ENCODE peak calls at places on chromosomes 13 and 19, in eight cellular contexts. F is heart left ventricle; S is RCC 7860; Q is NCI-H460; D is kidney epithelial cell; T is cardiac muscle cell; R is effector CD4-positive, alpha-beta T cell; L is activated naive CD8-positive, alpha-beta T cell treated with anti-CD3 and anti-CD28 coated beads for 36 hours. W is an unnamed sample.

GRCh38 chr13:98454389-98454881 is 122.5 kb downstream of the STK24 start:
- DNase-seq in F (no peak), S (peak; percentile 38), Q (no peak), D (no peak), T (peak; percentile 88), R (no peak), L (no peak), W (peak; percentile 45)

GRCh38 chr19:51514866-51515481 is 13.4 kb upstream of the SIGLEC12 start:
- DNase-seq in F (no peak), S (peak; percentile 17), Q (peak; percentile 41), D (no peak), T (peak; percentile 72), R (no peak), L (peak; percentile 14), W (peak; percentile 76)

GRCh38 chr19:35268546-35269424 is at the start of gene USF2:
- DNase-seq in F (peak; percentile 83), S (peak; percentile 42), Q (peak; percentile 46), D (no peak), T (peak; percentile 82), R (peak; percentile 58), L (peak; percentile 75), W (peak; percentile 74)

GRCh38 chr13:33514362-33514761 is 228.8 kb upstream of the STARD13 start:
- DNase-seq in F (no peak), S (no peak), Q (no peak), D (no peak), T (no peak), R (no peak), L (no peak), W (no peak)

GRCh38 chr19:10295847-10296591 is 6.3 kb downstream of the ICAM5 start:
- DNase-seq in F (no peak), S (no peak), Q (no peak), D (no peak), T (no peak), R (no peak), L (no peak), W (no peak)

GRCh38 chr19:53642381-53643099 is 10.7 kb downstream of the DPRX start:
- DNase-seq in F (no peak), S (no peak), Q (no peak), D (no peak), T (no peak), R (no peak), L (no peak), W (no peak)

GRCh38 chr13:63481334-63481733 is 2065.7 kb upstream of the PCDH20 start:
- DNase-seq in F (no peak), S (no peak), Q (peak; percentile 69), D (no peak), T (peak; percentile 76), R (no peak), L (no peak), W (no peak)

GRCh38 chr13:67549331-67549730 is 319.2 kb upstream of the PCDH9 start:
- DNase-seq in F (no peak), S (peak; percentile 76), Q (no peak), D (peak; percentile 51), T (no peak), R (no peak), L (no peak), W (no peak)

GRCh38 chr19:7917292-7918061 is 2.7 kb upstream of the SNAPC2 start:
- DNase-seq in F (no peak), S (no peak), Q (peak; percentile 51), D (no peak), T (peak; percentile 64), R (peak; percentile 43), L (peak; percentile 69), W (peak; percentile 72)

W was measured in dermis blood vessel endothelial cell.